ENCODE peak calls at places on chromosomes 3 and 15, in five cellular contexts. W is WTC11, S is dorsolateral prefrontal cortex, Q is endothelial cell, N is K562. C is an unnamed sample.

GRCh38 chr15:90234519-90234988 is 545 bp downstream of the GDPGP1 start:
- DNase-seq in W (no peak), S (no peak), Q (no peak), N (no peak), C (no peak)

GRCh38 chr3:143265501-143266070 is 146.0 kb downstream of the CHST2 start:
- DNase-seq in W (no peak), S (no peak), Q (no peak), N (no peak), C (no peak)

GRCh38 chr15:44536298-44536961 is 517 bp upstream of the EIF3J start:
- DNase-seq in W (peak), S (peak), Q (peak), N (peak), C (no peak)

GRCh38 chr3:170044795-170045244 is 7.0 kb downstream of the GPR160 start:
- DNase-seq in W (no peak), S (no peak), Q (no peak), N (no peak), C (no peak)

GRCh38 chr3:186614597-186615483 is 2.0 kb downstream of the AHSG start:
- DNase-seq in W (peak), S (peak), Q (peak), N (peak), C (peak)

GRCh38 chr3:190597291-190597690 is 83.4 kb downstream of the IL1RAP start:
- DNase-seq in W (no peak), S (no peak), Q (no peak), N (no peak), C (no peak)

GRCh38 chr15:61668444-61668843 is 391.8 kb downstream of the VPS13C start:
- DNase-seq in W (no peak), S (no peak), Q (no peak), N (peak), C (no peak)

GRCh38 chr3:138367912-138368311 is 19.5 kb downstream of the MRAS start:
- DNase-seq in W (no peak), S (peak), Q (no peak), N (no peak), C (no peak)

GRCh38 chr15:40388941-40389823 is 6.7 kb downstream of the KNSTRN start:
- DNase-seq in W (no peak), S (no peak), Q (no peak), N (no peak), C (no peak)

GRCh38 chr3:168123211-168124173 is 27.8 kb upstream of the GOLIM4 start:
- DNase-seq in W (no peak), S (no peak), Q (no peak), N (no peak), C (no peak)

GRCh38 chr3:112718516-112718915 is 77.6 kb upstream of the CCDC80 start:
- DNase-seq in W (no peak), S (no peak), Q (no peak), N (no peak), C (no peak)

GRCh38 chr15:79315623-79316328 is 4.9 kb downstream of the TMED3 start:
- DNase-seq in W (no peak), S (peak), Q (no peak), N (no peak), C (no peak)

GRCh38 chr3:116299646-116300081 is 145.6 kb downstream of the LSAMP start:
- DNase-seq in W (no peak), S (no peak), Q (no peak), N (no peak), C (no peak)

GRCh38 chr3:123025642-123026521 is 1.7 kb downstream of the SEMA5B start:
- DNase-seq in W (peak), S (peak), Q (peak), N (no peak), C (no peak)

GRCh38 chr3:21356402-21356801 is 394.6 kb downstream of the ZNF385D start:
- DNase-seq in W (no peak), S (no peak), Q (no peak), N (no peak), C (no peak)

GRCh38 chr15:26178821-26179220 is 315.7 kb upstream of the ATP10A start:
- DNase-seq in W (no peak), S (no peak), Q (no peak), N (no peak), C (no peak)

GRCh38 chr3:188091746-188092145 is 62.2 kb upstream of the LPP start:
- DNase-seq in W (no peak), S (no peak), Q (no peak), N (no peak), C (no peak)

GRCh38 chr3:88059380-88060160 is 515 bp downstream of the ZNF654 start:
- DNase-seq in W (no peak), S (no peak), Q (no peak), N (peak), C (peak)

DNA sequence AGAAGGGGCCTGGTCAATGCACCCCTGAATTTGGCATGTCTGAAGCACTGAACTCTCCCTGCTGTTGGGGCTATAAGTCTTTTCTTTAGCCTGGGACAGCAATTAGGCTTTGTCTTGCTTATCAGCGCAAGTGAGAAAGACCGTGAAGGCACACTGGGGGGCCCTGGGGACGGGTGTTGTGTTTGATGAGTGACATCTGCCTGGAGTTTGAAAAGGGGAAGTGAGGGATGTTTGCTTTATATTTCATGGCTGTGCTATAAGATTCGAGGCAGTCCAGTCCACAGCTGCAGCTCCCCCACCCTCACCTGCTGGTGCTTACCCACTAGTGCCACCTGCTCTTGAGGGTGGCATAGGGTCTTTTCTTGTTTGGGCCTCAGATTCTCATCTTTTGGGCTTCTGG is 44.8 kb downstream of the CEMIP start:
- DNase-seq in W (no peak), S (no peak), Q (no peak), N (no peak), C (no peak)
- TF ChIP-seq CTCF in W (no peak), S (no peak), Q (no peak), N (no peak), C (no peak)

DNA sequence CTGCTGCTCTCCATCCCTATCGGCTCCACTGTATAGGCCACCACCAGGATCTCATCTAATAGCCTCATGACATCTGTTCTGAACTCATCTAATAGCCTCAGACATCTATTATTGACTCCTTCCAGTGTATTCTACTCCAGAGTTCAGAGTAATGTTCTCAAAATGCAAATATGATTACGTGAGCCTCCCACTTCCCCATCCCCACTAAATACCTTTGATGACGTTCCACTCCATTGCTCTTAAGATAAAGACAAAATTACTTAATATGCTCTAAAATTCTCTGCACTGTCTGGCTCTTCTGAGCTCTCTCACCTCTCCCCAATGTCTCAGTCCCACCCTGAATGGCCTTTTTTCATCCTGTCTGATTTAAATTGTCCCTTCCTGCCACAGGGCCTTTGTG is 94.7 kb downstream of the SAMMSON start:
- DNase-seq in W (no peak), S (no peak), Q (no peak), N (no peak), C (no peak)
- TF ChIP-seq CTCF in W (no peak), S (no peak), Q (no peak), N (no peak), C (no peak)

GRCh38 chr3:133377396-133377795 is 22.5 kb upstream of the BFSP2 start:
- DNase-seq in W (no peak), S (no peak), Q (peak), N (peak), C (no peak)

GRCh38 chr3:133380481-133381225 is 19.2 kb upstream of the BFSP2 start:
- DNase-seq in W (no peak), S (no peak), Q (no peak), N (no peak), C (no peak)

GRCh38 chr3:133374706-133375105 is 25.1 kb upstream of the BFSP2 start:
- DNase-seq in W (no peak), S (no peak), Q (no peak), N (no peak), C (no peak)

GRCh38 chr3:133379926-133380325 is 19.9 kb upstream of the BFSP2 start:
- DNase-seq in W (no peak), S (no peak), Q (no peak), N (no peak), C (no peak)

GRCh38 chr3:133376805-133377204 is 23.1 kb upstream of the BFSP2 start:
- DNase-seq in W (peak), S (no peak), Q (no peak), N (peak), C (no peak)
- TF ChIP-seq CTCF in W (no peak), S (no peak), Q (no peak), N (peak), C (no peak)

GRCh38 chr3:43996379-43997301 is 245.0 kb upstream of the TOPAZ1 start:
- DNase-seq in W (peak), S (no peak), Q (peak), N (no peak), C (no peak)
- TF ChIP-seq CTCF in W (no peak), S (peak), Q (no peak), N (peak), C (no peak)

DNA sequence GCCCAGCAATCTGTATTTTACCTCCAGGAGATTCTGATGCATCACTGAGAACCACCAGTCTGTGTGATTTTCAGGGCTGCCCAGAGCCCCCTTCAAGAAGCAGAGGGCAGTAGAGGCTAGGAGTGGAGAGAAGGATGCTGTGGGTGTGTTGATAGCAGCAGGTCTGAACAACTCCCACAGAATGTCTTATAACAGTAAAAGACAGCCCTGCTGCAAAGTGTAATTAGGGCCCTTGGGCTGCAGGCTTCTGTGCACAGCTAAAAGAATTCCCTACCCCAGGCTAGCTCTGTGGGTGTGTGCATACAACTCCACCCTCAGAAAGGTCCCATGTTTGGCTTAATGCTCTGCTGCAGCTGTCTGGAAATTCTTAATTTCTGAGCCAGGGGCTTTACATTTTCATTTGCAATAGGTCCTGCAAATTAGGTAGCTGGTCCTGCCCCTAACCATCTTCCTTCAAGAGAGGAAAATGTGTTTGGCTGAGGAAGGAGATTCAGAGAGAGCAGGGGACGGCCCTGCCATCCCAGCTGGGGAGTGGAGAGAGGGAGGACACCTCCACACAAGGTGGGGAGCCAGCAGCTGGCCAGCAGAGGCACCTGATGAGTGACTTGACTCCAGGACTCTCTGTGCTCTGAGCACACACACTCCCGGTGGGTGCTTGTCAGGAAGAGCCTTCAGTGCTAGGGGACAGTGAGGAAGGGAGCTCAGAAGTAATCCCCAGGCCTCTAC is 43.3 kb upstream of the RAB6B start:
- DNase-seq in W (no peak), S (no peak), Q (no peak), N (no peak), C (no peak)
- TF ChIP-seq CTCF in W (no peak), S (peak), Q (no peak), N (peak), C (no peak)

GRCh38 chr3:39468108-39468436 is 592 bp downstream of the MOBP start:
- DNase-seq in W (no peak), S (no peak), Q (no peak), N (no peak), C (no peak)
- TF ChIP-seq CTCF in W (no peak), S (peak), Q (peak), N (peak), C (no peak)

DNA sequence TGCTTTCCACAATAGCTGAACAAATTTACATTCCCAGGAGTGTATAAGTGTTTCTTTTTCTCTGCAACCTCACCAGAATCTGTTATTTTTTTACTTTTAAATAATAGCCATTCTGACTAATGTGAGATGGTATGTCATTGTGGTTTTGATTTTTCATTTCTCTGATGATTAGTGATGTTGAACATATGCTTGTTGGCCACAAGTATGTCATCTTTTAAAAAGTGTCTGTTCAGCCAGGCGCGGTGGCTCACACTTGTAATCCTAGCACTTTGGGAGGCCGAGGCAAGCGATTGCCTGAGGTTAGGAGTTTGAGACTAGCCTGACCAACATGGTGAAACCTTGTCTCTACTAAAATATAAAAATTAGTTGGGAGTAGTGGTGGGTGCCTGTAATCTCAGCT is 619.3 kb downstream of the SI start:
- DNase-seq in W (no peak), S (no peak), Q (no peak), N (no peak), C (no peak)
- TF ChIP-seq CTCF in W (no peak), S (no peak), Q (no peak), N (no peak), C (no peak)

GRCh38 chr3:129268396-129268795 is 10.3 kb upstream of the HMCES start:
- DNase-seq in W (no peak), S (no peak), Q (no peak), N (no peak), C (no peak)
- TF ChIP-seq CTCF in W (no peak), S (no peak), Q (no peak), N (no peak), C (no peak)